ENCODE peak calls at places on chromosomes 3 and 15, in eight cellular contexts. R is T-cell; T is NCI-H2029; S is AG09309; W is fibroblast of mammary gland; I is effector CD4-positive, alpha-beta T cell; M is NCI-H1417 treated with DMSO at 0.1 percent for 48 hours; X is fibroblast of the aortic adventitia. H is an unnamed sample.

GRCh38 chr3:46854543-46854942 is 8.7 kb downstream of the MYL3 start:
- DNase-seq in T (no peak), S (no peak), I (no peak), M (no peak), R (no peak), W (no peak), X (no peak), H (no peak)

GRCh38 chr3:3066378-3066777 is 43.8 kb downstream of the IL5RA start:
- DNase-seq in W (no peak), M (no peak), R (no peak), T (no peak), X (no peak), S (no peak), I (no peak), H (no peak)

GRCh38 chr3:56413911-56414310 is 54.4 kb downstream of the ERC2 start:
- DNase-seq in T (no peak), I (no peak), S (no peak), W (no peak), X (no peak), M (no peak), R (no peak), H (no peak)

GRCh38 chr3:85853805-85854204 is 895.0 kb downstream of the CADM2 start:
- DNase-seq in X (no peak), T (no peak), M (no peak), W (no peak), I (no peak), S (no peak), R (no peak), H (no peak)

GRCh38 chr15:43403616-43404015 is 32.7 kb downstream of the TUBGCP4 start:
- DNase-seq in T (no peak), X (no peak), I (no peak), R (no peak), M (no peak), W (no peak), S (no peak), H (no peak)

GRCh38 chr3:74426571-74426970 is 187.9 kb downstream of the CNTN3 start:
- DNase-seq in T (no peak), X (peak; percentile 81), W (peak; percentile 59), M (no peak), I (no peak), S (peak; percentile 58), R (no peak), H (no peak)

GRCh38 chr3:56366641-56366984 is 101.7 kb downstream of the ERC2 start:
- DNase-seq in I (no peak), R (no peak), X (no peak), M (no peak), T (no peak), S (no peak), W (no peak), H (no peak)

GRCh38 chr3:42229942-42230688 is 35.9 kb downstream of the CCK start:
- DNase-seq in S (peak; percentile 21), R (no peak), X (peak; percentile 75), I (no peak), T (no peak), W (peak; percentile 62), M (no peak), H (no peak)

GRCh38 chr15:71201471-71201870 is 86.2 kb downstream of the THSD4 start:
- DNase-seq in T (peak; percentile 79), M (peak; percentile 92), W (no peak), X (peak; percentile 18), S (no peak), I (no peak), R (no peak), H (no peak)

GRCh38 chr3:64909011-64909410 is 221.2 kb upstream of the ADAMTS9 start:
- DNase-seq in M (no peak), S (no peak), X (no peak), R (no peak), W (no peak), T (no peak), I (no peak), H (no peak)

GRCh38 chr15:98308117-98308516 is 340.2 kb upstream of the IGF1R start:
- DNase-seq in X (no peak), T (no peak), S (no peak), M (no peak), W (no peak), I (no peak), R (no peak), H (no peak)

GRCh38 chr15:80396094-80396493 is 8.1 kb upstream of the ARNT2 start:
- DNase-seq in M (no peak), S (no peak), T (no peak), W (no peak), I (no peak), X (no peak), R (no peak), H (no peak)

GRCh38 chr3:185328324-185329004 is 34.5 kb upstream of the MAP3K13 start:
- DNase-seq in T (no peak), S (no peak), W (no peak), M (no peak), R (no peak), I (no peak), X (no peak), H (no peak)

GRCh38 chr15:100125627-100126231 is 216.0 kb downstream of the ADAMTS17 start:
- DNase-seq in X (no peak), I (no peak), M (no peak), S (no peak), T (no peak), R (no peak), W (peak; percentile 19), H (no peak)

GRCh38 chr3:176190755-176191154 is 1006.5 kb downstream of the TBL1XR1 start:
- DNase-seq in S (no peak), R (no peak), M (no peak), X (no peak), W (no peak), T (no peak), I (no peak), H (no peak)